ENCODE peak calls at places on chromosomes 12 and 14, in eight cellular contexts. One of them, this sample, is unnamed.

GRCh38 chr14:25097120-25097519 is 47.2 kb upstream of the STXBP6 start:
- DNase-seq in transverse colon: no peak
- DNase-seq in GM12878: no peak
- DNase-seq in HL-60: no peak
- DNase-seq in Panc1: no peak
- DNase-seq in H1: no peak
- DNase-seq in stomach: no peak
- DNase-seq in GM23338: no peak
- DNase-seq in this sample: no peak

GRCh38 chr14:103920981-103921854 is 7.0 kb upstream of the TDRD9 start:
- DNase-seq in transverse colon: peak; percentile 94
- DNase-seq in GM12878: peak; percentile 71
- DNase-seq in HL-60: peak; percentile 92
- DNase-seq in Panc1: peak; percentile 75
- DNase-seq in H1: peak; percentile 96
- DNase-seq in stomach: peak; percentile 93
- DNase-seq in GM23338: peak; percentile 88
- DNase-seq in this sample: peak; percentile 99

GRCh38 chr12:71958993-71959588 is 20.4 kb downstream of the TPH2 start:
- DNase-seq in transverse colon: no peak
- DNase-seq in GM12878: no peak
- DNase-seq in HL-60: no peak
- DNase-seq in Panc1: no peak
- DNase-seq in H1: no peak
- DNase-seq in stomach: no peak
- DNase-seq in GM23338: no peak
- DNase-seq in this sample: no peak

GRCh38 chr14:58177125-58177524 is 22.8 kb upstream of the ACTR10 start:
- DNase-seq in transverse colon: no peak
- DNase-seq in GM12878: no peak
- DNase-seq in HL-60: no peak
- DNase-seq in Panc1: no peak
- DNase-seq in H1: no peak
- DNase-seq in stomach: no peak
- DNase-seq in GM23338: no peak
- DNase-seq in this sample: no peak

GRCh38 chr14:44963775-44964380 is 1.9 kb downstream of the TOGARAM1 start:
- DNase-seq in transverse colon: no peak
- DNase-seq in GM12878: no peak
- DNase-seq in HL-60: peak; percentile 20
- DNase-seq in Panc1: no peak
- DNase-seq in H1: no peak
- DNase-seq in stomach: no peak
- DNase-seq in GM23338: peak; percentile 56
- DNase-seq in this sample: no peak

GRCh38 chr14:59251811-59252771 is 63.6 kb downstream of the DAAM1 start:
- DNase-seq in transverse colon: no peak
- DNase-seq in GM12878: no peak
- DNase-seq in HL-60: no peak
- DNase-seq in Panc1: no peak
- DNase-seq in H1: no peak
- DNase-seq in stomach: no peak
- DNase-seq in GM23338: peak; percentile 33
- DNase-seq in this sample: no peak

GRCh38 chr12:85784096-85784720 is 52.0 kb downstream of the RASSF9 start:
- DNase-seq in transverse colon: no peak
- DNase-seq in GM12878: no peak
- DNase-seq in HL-60: no peak
- DNase-seq in Panc1: no peak
- DNase-seq in H1: no peak
- DNase-seq in stomach: no peak
- DNase-seq in GM23338: no peak
- DNase-seq in this sample: no peak

GRCh38 chr12:67430708-67431335 is 161.7 kb downstream of the CAND1 start:
- DNase-seq in transverse colon: no peak
- DNase-seq in GM12878: no peak
- DNase-seq in HL-60: no peak
- DNase-seq in Panc1: no peak
- DNase-seq in H1: no peak
- DNase-seq in stomach: no peak
- DNase-seq in GM23338: peak; percentile 47
- DNase-seq in this sample: no peak

GRCh38 chr12:25707056-25707455 is 154.0 kb upstream of the LMNTD1 start:
- DNase-seq in transverse colon: no peak
- DNase-seq in GM12878: no peak
- DNase-seq in HL-60: no peak
- DNase-seq in Panc1: no peak
- DNase-seq in H1: no peak
- DNase-seq in stomach: no peak
- DNase-seq in GM23338: no peak
- DNase-seq in this sample: no peak

GRCh38 chr12:58529114-58529665 is 391.1 kb downstream of the LRIG3 start:
- DNase-seq in transverse colon: no peak
- DNase-seq in GM12878: no peak
- DNase-seq in HL-60: no peak
- DNase-seq in Panc1: peak; percentile 77
- DNase-seq in H1: no peak
- DNase-seq in stomach: no peak
- DNase-seq in GM23338: no peak
- DNase-seq in this sample: no peak

GRCh38 chr14:56202256-56202655 is 84.0 kb downstream of the PELI2 start:
- DNase-seq in transverse colon: no peak
- DNase-seq in GM12878: no peak
- DNase-seq in HL-60: no peak
- DNase-seq in Panc1: no peak
- DNase-seq in H1: no peak
- DNase-seq in stomach: no peak
- DNase-seq in GM23338: no peak
- DNase-seq in this sample: no peak

GRCh38 chr12:120110550-120111501 is 5.7 kb downstream of the RAB35 start:
- DNase-seq in transverse colon: peak; percentile 58
- DNase-seq in GM12878: no peak
- DNase-seq in HL-60: peak; percentile 93
- DNase-seq in Panc1: no peak
- DNase-seq in H1: peak; percentile 61
- DNase-seq in stomach: peak; percentile 63
- DNase-seq in GM23338: peak; percentile 47
- DNase-seq in this sample: no peak

GRCh38 chr12:46661161-46661845 is 164.5 kb downstream of the SLC38A4 start:
- DNase-seq in transverse colon: no peak
- DNase-seq in GM12878: peak; percentile 48
- DNase-seq in HL-60: peak; percentile 70
- DNase-seq in Panc1: peak; percentile 87
- DNase-seq in H1: no peak
- DNase-seq in stomach: no peak
- DNase-seq in GM23338: peak; percentile 80
- DNase-seq in this sample: no peak

GRCh38 chr12:26226119-26226518 is 30.7 kb downstream of the SSPN start:
- DNase-seq in transverse colon: no peak
- DNase-seq in GM12878: no peak
- DNase-seq in HL-60: no peak
- DNase-seq in Panc1: no peak
- DNase-seq in H1: no peak
- DNase-seq in stomach: no peak
- DNase-seq in GM23338: no peak
- DNase-seq in this sample: no peak

GRCh38 chr12:13135336-13136178 is 32.1 kb upstream of the GSG1 start:
- DNase-seq in transverse colon: no peak
- DNase-seq in GM12878: no peak
- DNase-seq in HL-60: no peak
- DNase-seq in Panc1: no peak
- DNase-seq in H1: no peak
- DNase-seq in stomach: peak; percentile 65
- DNase-seq in GM23338: peak; percentile 59
- DNase-seq in this sample: peak; percentile 94

GRCh38 chr14:105843444-105844046 is 317.2 kb downstream of the TMEM121 start:
- DNase-seq in transverse colon: no peak
- DNase-seq in GM12878: no peak
- DNase-seq in HL-60: no peak
- DNase-seq in Panc1: no peak
- DNase-seq in H1: no peak
- DNase-seq in stomach: no peak
- DNase-seq in GM23338: no peak
- DNase-seq in this sample: no peak

GRCh38 chr14:69321601-69322330 is 61.8 kb downstream of the GALNT16 start:
- DNase-seq in transverse colon: no peak
- DNase-seq in GM12878: no peak
- DNase-seq in HL-60: no peak
- DNase-seq in Panc1: no peak
- DNase-seq in H1: no peak
- DNase-seq in stomach: no peak
- DNase-seq in GM23338: no peak
- DNase-seq in this sample: no peak

GRCh38 chr12:4421590-4422031 is 24.0 kb downstream of the FGF6 start:
- DNase-seq in transverse colon: no peak
- DNase-seq in GM12878: no peak
- DNase-seq in HL-60: peak; percentile 29
- DNase-seq in Panc1: peak; percentile 12
- DNase-seq in H1: no peak
- DNase-seq in stomach: no peak
- DNase-seq in GM23338: peak; percentile 89
- DNase-seq in this sample: no peak

DNA sequence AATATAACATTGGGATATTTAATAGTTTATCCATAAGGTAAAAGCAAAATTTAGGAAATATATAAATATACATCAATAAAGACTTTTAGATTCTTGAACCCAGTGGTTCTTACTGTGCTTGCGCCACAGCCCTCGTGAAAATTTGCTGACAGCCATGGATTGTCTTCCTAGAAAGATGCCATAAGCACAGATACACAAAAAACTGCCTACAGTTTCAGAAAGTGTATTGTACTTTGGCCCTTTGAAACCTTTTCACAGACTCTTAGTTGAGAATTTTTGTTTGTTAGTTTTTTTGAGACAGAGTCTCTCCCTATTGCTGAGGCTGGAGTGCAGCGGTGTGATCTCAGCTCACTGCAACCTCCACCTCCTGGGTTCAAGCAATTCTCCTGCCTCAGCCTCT is 28.1 kb downstream of the DEPDC4 start:
- DNase-seq in transverse colon: no peak
- DNase-seq in GM12878: no peak
- DNase-seq in HL-60: no peak
- DNase-seq in Panc1: no peak
- DNase-seq in H1: no peak
- DNase-seq in stomach: no peak
- DNase-seq in GM23338: no peak
- DNase-seq in this sample: no peak
- H3K4me3 ChIP-seq in transverse colon: no peak overlapping the region
- H3K4me3 ChIP-seq in GM12878: no peak overlapping the region
- H3K4me3 ChIP-seq in HL-60: no peak overlapping the region
- H3K4me3 ChIP-seq in Panc1: no peak overlapping the region
- H3K4me3 ChIP-seq in H1: no peak overlapping the region
- H3K4me3 ChIP-seq in stomach: no peak overlapping the region
- H3K4me3 ChIP-seq in GM23338: no peak overlapping the region
- H3K4me3 ChIP-seq in this sample: no peak overlapping the region

DNA sequence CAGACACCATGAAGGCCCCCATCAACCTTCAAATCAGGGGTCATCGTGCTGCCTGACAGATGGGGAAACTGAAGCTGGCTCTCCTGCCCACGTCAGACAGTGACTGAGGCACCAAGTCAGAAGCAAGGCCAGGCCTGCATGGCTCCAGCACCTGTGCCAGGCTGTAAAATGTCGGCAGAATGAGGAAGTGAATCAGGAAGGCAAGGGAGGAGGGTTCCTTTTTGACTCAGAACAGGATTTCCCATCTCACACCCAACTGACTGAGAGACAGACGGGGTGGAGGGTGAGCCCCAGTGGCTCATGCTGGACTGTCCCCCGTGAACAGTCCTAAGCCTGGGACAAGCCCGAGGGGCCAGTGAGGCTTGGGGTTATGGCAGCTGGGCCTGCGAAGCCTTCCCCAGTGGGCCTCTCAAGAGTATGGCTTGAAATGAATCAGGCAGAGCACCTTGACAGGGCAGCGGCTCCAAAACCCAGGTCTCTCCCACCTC is 20.9 kb downstream of the SYNE3 start:
- DNase-seq in transverse colon: peak; percentile 48
- DNase-seq in GM12878: peak; percentile 94
- DNase-seq in HL-60: peak; percentile 77
- DNase-seq in Panc1: no peak
- DNase-seq in H1: no peak
- DNase-seq in stomach: no peak
- DNase-seq in GM23338: no peak
- DNase-seq in this sample: no peak
- TF ChIP-seq POLR2AphosphoS5 in transverse colon: no peak
- TF ChIP-seq POLR2AphosphoS5 in GM12878: peak; percentile 68
- TF ChIP-seq POLR2AphosphoS5 in HL-60: peak; percentile 73
- TF ChIP-seq POLR2AphosphoS5 in Panc1: no peak
- TF ChIP-seq POLR2AphosphoS5 in H1: no peak
- TF ChIP-seq POLR2AphosphoS5 in stomach: no peak
- TF ChIP-seq POLR2AphosphoS5 in GM23338: no peak
- TF ChIP-seq POLR2AphosphoS5 in this sample: no peak

DNA sequence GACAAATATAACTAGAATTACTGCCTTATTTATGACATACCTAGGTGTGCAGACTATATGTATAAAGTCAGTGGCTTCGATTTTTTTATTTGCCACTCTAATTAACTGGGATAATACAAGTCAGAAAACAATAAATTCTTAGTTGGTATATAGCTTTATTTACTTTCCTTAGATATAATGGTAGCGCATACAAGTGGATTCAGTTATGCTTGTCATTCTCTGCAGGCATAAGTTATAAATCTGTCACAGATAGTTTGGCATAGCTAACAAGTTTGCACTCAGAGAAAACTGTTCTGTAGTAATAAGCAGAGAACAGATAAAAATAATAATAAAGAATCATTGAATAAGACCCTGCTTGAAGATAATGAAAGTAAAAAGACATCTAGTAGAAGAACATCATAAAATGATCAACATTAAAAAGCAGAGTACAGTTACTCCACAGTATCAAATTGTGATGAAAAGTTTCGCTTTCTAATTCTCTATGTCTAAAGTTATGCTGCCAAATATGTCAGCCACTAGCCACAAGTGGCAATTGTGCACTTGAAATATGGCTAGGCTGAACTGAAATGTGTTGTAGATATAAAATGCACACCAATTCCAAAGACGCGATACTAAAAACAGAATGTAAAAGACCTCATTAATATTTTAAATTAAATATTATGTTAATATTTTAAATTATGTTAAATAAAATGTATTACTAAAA is 224.1 kb downstream of the SLC25A21 start:
- DNase-seq in transverse colon: no peak
- DNase-seq in GM12878: no peak
- DNase-seq in HL-60: no peak
- DNase-seq in Panc1: no peak
- DNase-seq in H1: no peak
- DNase-seq in stomach: no peak
- DNase-seq in GM23338: no peak
- DNase-seq in this sample: no peak
- H3K4me3 ChIP-seq in transverse colon: no peak overlapping the region
- H3K4me3 ChIP-seq in GM12878: no peak overlapping the region
- H3K4me3 ChIP-seq in HL-60: no peak overlapping the region
- H3K4me3 ChIP-seq in Panc1: no peak overlapping the region
- H3K4me3 ChIP-seq in H1: no peak overlapping the region
- H3K4me3 ChIP-seq in stomach: no peak overlapping the region
- H3K4me3 ChIP-seq in GM23338: no peak overlapping the region
- H3K4me3 ChIP-seq in this sample: no peak overlapping the region

DNA sequence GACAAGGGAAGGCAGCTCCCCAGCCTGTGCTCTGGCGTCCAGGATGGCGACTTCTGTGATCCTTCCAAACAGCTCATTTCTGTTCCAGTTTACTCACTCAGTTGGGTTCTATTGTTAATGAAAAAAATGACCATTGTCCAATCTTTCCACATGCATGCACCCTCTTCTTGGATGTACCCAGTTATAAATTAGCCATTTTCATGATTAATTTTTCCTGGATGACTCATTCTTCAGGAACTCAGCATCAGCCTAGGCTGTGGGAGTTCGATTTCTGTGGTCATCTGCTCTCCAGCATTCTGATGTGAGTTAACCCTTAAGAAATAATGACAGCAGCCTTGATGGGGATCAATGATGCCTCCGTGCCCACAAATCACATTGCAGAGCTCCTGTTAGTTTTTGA is 926.8 kb downstream of the BCL11B start:
- DNase-seq in transverse colon: no peak
- DNase-seq in GM12878: no peak
- DNase-seq in HL-60: no peak
- DNase-seq in Panc1: no peak
- DNase-seq in H1: no peak
- DNase-seq in stomach: no peak
- DNase-seq in GM23338: no peak
- DNase-seq in this sample: no peak
- TF ChIP-seq POLR2AphosphoS5 in transverse colon: no peak
- TF ChIP-seq POLR2AphosphoS5 in GM12878: no peak
- TF ChIP-seq POLR2AphosphoS5 in HL-60: no peak
- TF ChIP-seq POLR2AphosphoS5 in Panc1: no peak
- TF ChIP-seq POLR2AphosphoS5 in H1: no peak
- TF ChIP-seq POLR2AphosphoS5 in stomach: no peak
- TF ChIP-seq POLR2AphosphoS5 in GM23338: no peak
- TF ChIP-seq POLR2AphosphoS5 in this sample: no peak